ENCODE peak calls at places on chromosome 22, in nine cellular contexts. J is Calu3; E is B cell; S is HCT116; Z is CD4-positive, alpha-beta T cell; B is fibroblast of the aortic adventitia; D is sigmoid colon; X is AG04450; G is PC-3. C is an unnamed sample.

GRCh38 chr22:27377901-27378300 is 423.7 kb downstream of the MN1 start:
- DNase-seq in D (no peak), X (no peak), Z (no peak), G (no peak), E (no peak), S (no peak), B (no peak), J (no peak), C (no peak)

GRCh38 chr22:24153353-24153752 is 27.9 kb upstream of the SUSD2 start:
- DNase-seq in S (no peak), J (no peak), D (no peak), X (no peak), Z (peak), B (no peak), E (peak), G (no peak), C (no peak)

GRCh38 chr22:17920145-17920605 is 104.2 kb downstream of the MICAL3 start:
- DNase-seq in G (no peak), E (peak), B (peak), Z (no peak), D (no peak), S (no peak), X (no peak), J (peak), C (peak)

GRCh38 chr22:20646906-20647305 is 127.0 kb upstream of the SERPIND1 start:
- DNase-seq in G (no peak), D (no peak), J (no peak), S (no peak), X (no peak), B (no peak), Z (no peak), E (no peak), C (no peak)

GRCh38 chr22:44357962-44358553 is 45.3 kb upstream of the SHISAL1 start:
- DNase-seq in G (no peak), E (no peak), J (no peak), X (no peak), Z (no peak), S (no peak), D (peak), B (peak), C (no peak)

GRCh38 chr22:23112472-23113012 is 29.2 kb downstream of the RSPH14 start:
- DNase-seq in X (no peak), Z (no peak), D (no peak), G (no peak), S (no peak), J (no peak), B (no peak), E (no peak), C (no peak)

GRCh38 chr22:17710023-17710422 is 64.2 kb downstream of the BID start:
- DNase-seq in B (no peak), G (no peak), X (no peak), D (no peak), J (no peak), S (no peak), E (no peak), Z (no peak), C (no peak)

GRCh38 chr22:30221121-30221992 is 25.2 kb downstream of the LIF start:
- DNase-seq in S (no peak), J (no peak), X (no peak), E (no peak), B (no peak), G (no peak), D (no peak), Z (peak), C (no peak)

GRCh38 chr22:46563381-46564083 is 26.1 kb upstream of the CELSR1 start:
- DNase-seq in J (peak), Z (peak), E (peak), S (peak), D (peak), B (peak), X (no peak), G (peak), C (peak)

GRCh38 chr22:39994046-39994565 is 648 bp upstream of the FAM83F start:
- DNase-seq in Z (peak), E (no peak), X (no peak), B (no peak), D (no peak), J (no peak), S (no peak), G (no peak), C (no peak)

GRCh38 chr22:40334060-40334459 is 12.2 kb upstream of the ADSL start:
- DNase-seq in X (no peak), J (no peak), G (no peak), Z (no peak), D (no peak), B (no peak), S (no peak), E (no peak), C (no peak)

GRCh38 chr22:40728731-40729189 is 49.5 kb downstream of the MCHR1 start:
- DNase-seq in S (no peak), J (no peak), X (no peak), G (no peak), E (no peak), D (no peak), B (peak), Z (peak), C (no peak)

GRCh38 chr22:43841742-43842141 is 20.6 kb downstream of the SULT4A1 start:
- DNase-seq in X (no peak), J (no peak), D (no peak), Z (no peak), E (no peak), G (no peak), S (no peak), B (no peak), C (no peak)

GRCh38 chr22:27267145-27267544 is 534.4 kb downstream of the MN1 start:
- DNase-seq in D (no peak), G (no peak), E (no peak), S (no peak), J (no peak), B (peak), X (no peak), Z (no peak), C (no peak)

GRCh38 chr22:29635734-29636357 is 32.4 kb downstream of the NF2 start:
- DNase-seq in J (peak), S (peak), E (no peak), G (peak), Z (no peak), D (no peak), B (peak), X (no peak), C (peak)

GRCh38 chr22:29520851-29521250 is 32.7 kb downstream of the THOC5 start:
- DNase-seq in Z (no peak), G (peak), D (no peak), X (peak), B (peak), E (no peak), J (no peak), S (no peak), C (no peak)

GRCh38 chr22:25051073-25051472 is 98.6 kb downstream of the KIAA1671 start:
- DNase-seq in X (no peak), D (no peak), E (no peak), B (no peak), G (peak), J (no peak), Z (no peak), S (peak), C (no peak)

GRCh38 chr22:40224702-40225101 is 47.0 kb downstream of the TNRC6B start:
- DNase-seq in B (no peak), Z (peak), E (no peak), D (no peak), S (no peak), X (no peak), J (no peak), G (no peak), C (no peak)

GRCh38 chr22:35514366-35514765 is 26.3 kb upstream of the RASD2 start:
- DNase-seq in J (no peak), B (no peak), D (no peak), E (no peak), Z (no peak), G (no peak), X (no peak), S (no peak), C (no peak)

GRCh38 chr22:35400335-35400680 is 368 bp downstream of the MCM5 start:
- DNase-seq in D (no peak), Z (peak), S (no peak), J (no peak), E (no peak), X (no peak), B (no peak), G (no peak), C (no peak)

GRCh38 chr22:23984430-23984829 is 4.5 kb downstream of the GSTT2 start:
- DNase-seq in S (peak), G (no peak), J (peak), X (no peak), B (peak), D (no peak), Z (peak), E (peak), C (peak)

GRCh38 chr22:29116397-29117123 is 43.7 kb downstream of the KREMEN1 start:
- DNase-seq in X (peak), G (no peak), B (no peak), Z (no peak), J (no peak), D (no peak), S (no peak), E (no peak), C (no peak)

GRCh38 chr22:42074153-42074750 is at the start of gene PHETA2:
- DNase-seq in J (peak), Z (peak), D (no peak), B (peak), E (peak), G (no peak), X (no peak), S (no peak), C (no peak)

GRCh38 chr22:35258144-35258988 is 1.1 kb downstream of the HMGXB4 start:
- DNase-seq in D (no peak), E (no peak), X (no peak), S (no peak), Z (no peak), G (peak), J (peak), B (peak), C (peak)

GRCh38 chr22:35462558-35463230 is 62.8 kb downstream of the MCM5 start:
- DNase-seq in X (no peak), D (no peak), B (no peak), G (no peak), E (no peak), S (no peak), Z (no peak), J (no peak), C (no peak)

GRCh38 chr22:45889539-45890350 is 87.2 kb downstream of the WNT7B start:
- DNase-seq in E (no peak), J (no peak), Z (no peak), X (no peak), D (no peak), G (no peak), B (no peak), S (no peak), C (no peak)

GRCh38 chr22:33082221-33082620 is 24.0 kb upstream of the SYN3 start:
- DNase-seq in X (no peak), S (no peak), B (no peak), Z (no peak), J (no peak), E (no peak), G (no peak), D (no peak), C (no peak)

GRCh38 chr22:33088418-33088817 is 30.2 kb upstream of the SYN3 start:
- DNase-seq in Z (no peak), S (no peak), D (no peak), J (no peak), E (no peak), X (no peak), G (no peak), B (no peak), C (no peak)

DNA sequence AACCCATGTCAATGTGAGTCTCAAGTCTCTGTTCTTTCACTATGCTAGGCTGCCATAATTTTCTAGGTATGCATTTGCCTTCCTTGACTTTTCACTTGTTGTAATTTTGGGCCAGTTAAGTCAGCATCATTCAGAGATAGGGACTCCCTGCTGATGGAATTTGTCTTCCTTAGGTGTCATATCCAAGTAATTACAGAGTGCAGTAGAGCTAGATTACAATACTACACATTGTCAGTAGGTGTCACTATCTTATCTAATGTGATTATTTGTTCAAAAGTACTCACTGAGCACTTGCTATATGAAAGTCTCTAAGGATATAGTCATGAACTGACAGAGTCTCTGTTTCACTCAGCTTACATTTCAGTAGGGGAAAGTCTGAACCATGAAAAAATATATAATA is 25.0 kb upstream of the SYN3 start:
- DNase-seq in D (no peak), B (no peak), G (peak), Z (no peak), J (no peak), E (no peak), X (no peak), S (no peak), C (no peak)
- TF ChIP-seq CTCF in D (no peak), B (no peak), G (peak), Z (no peak), J (no peak), E (no peak), X (no peak), S (peak), C (no peak)

GRCh38 chr22:38298312-38299000 is 18.8 kb downstream of the CSNK1E start:
- DNase-seq in G (peak), S (peak), J (peak), X (no peak), E (no peak), D (no peak), B (peak), Z (peak), C (peak)
- TF ChIP-seq CTCF in G (peak), S (peak), J (peak), X (no peak), E (peak), D (no peak), B (peak), Z (peak), C (peak)

GRCh38 chr22:50008151-50009040 is 4.2 kb downstream of the IL17REL start:
- DNase-seq in S (no peak), J (no peak), Z (no peak), G (peak), D (no peak), E (peak), X (no peak), B (no peak), C (no peak)
- TF ChIP-seq CTCF in S (no peak), J (no peak), Z (no peak), G (no peak), D (no peak), E (no peak), X (no peak), B (no peak), C (no peak)

GRCh38 chr22:36546932-36547331 is 18.0 kb upstream of the EIF3D start:
- DNase-seq in S (peak), G (peak), E (no peak), X (peak), D (no peak), J (peak), Z (no peak), B (peak), C (peak)

GRCh38 chr22:36544107-36544620 is 15.2 kb upstream of the EIF3D start:
- DNase-seq in J (no peak), E (no peak), Z (no peak), B (peak), S (no peak), D (no peak), G (peak), X (no peak), C (no peak)

GRCh38 chr22:36549033-36549432 is 20.1 kb upstream of the EIF3D start:
- DNase-seq in G (no peak), B (no peak), S (no peak), Z (no peak), D (no peak), X (no peak), J (no peak), E (no peak), C (no peak)

GRCh38 chr22:36548606-36549005 is 19.6 kb upstream of the EIF3D start:
- DNase-seq in E (no peak), J (no peak), S (no peak), B (no peak), X (no peak), G (no peak), Z (no peak), D (no peak), C (no peak)

DNA sequence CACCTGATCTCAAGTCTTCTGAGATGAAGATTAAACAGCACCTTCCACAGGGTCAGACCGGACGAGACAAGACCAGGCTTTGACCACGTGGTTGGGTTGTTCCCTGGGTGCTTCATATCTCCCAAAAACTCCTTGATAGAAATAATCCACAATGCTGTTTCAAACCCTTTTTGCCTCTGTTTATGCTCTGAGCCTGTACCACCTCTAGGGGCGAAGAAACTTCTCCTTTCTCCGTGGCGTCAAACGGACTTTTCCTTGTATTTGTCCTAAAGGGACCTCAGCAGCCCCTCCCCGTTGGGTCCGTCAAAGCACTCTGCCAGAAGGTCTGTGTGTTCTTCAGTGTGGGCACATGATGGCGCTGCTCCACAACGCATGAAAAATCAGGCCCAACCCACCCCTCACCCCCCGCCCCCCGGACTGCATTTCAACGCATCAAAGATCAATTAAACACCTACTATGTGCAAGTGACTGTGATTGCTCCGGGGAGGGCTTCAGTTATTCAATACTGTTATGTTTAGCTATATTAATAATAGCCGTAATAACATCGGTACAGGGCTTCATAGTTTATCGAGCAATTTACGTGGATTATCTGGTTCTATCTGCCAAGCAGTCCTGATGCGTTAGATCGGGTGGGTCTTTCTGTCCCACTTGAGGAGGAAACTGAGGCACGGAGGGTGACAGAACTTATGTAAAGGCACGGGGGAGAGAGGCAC is 17.3 kb upstream of the EIF3D start:
- DNase-seq in X (no peak), B (peak), J (peak), E (peak), G (peak), Z (no peak), S (peak), D (no peak), C (peak)
- TF ChIP-seq CTCF in X (peak), B (peak), J (peak), E (peak), G (peak), Z (no peak), S (peak), D (no peak), C (peak)

DNA sequence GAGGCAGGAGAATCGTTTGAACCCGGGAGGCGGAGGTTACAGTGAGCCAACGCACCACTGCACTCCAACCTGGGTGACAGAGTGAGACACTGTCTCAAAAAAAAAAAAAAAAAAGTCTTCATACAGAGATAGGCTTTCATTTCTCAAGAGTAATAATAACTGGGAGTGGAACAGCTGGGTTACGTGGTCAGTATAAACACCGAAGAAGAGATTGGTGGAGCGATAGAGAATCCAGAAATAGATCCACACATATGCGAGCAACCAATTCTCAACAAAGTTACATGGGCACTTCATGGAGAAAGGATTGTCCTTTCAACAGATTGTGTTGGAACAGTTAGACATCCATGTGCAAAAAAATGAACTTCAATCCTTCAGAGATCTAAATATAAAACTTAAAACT is 24.6 kb downstream of the ZBED4 start:
- DNase-seq in B (no peak), S (no peak), E (no peak), D (no peak), J (no peak), G (no peak), X (no peak), Z (no peak), C (no peak)
- TF ChIP-seq CTCF in B (no peak), S (no peak), E (no peak), D (no peak), J (no peak), G (no peak), X (no peak), Z (no peak), C (no peak)